ENCODE peak calls at places on chromosomes 1 and 21, in eight cellular contexts. X, O, F, G, M, C, A and H are unnamed samples.
A peak's percentile ranks its signal among the peaks of the same experiment; 100 is the strongest.

GRCh38 chr1:185315364-185316108 is 1.5 kb downstream of the IVNS1ABP start:
- DNase-seq in X (no peak), O (peak; percentile 46), F (peak; percentile 7), G (no peak), M (peak; percentile 23), C (no peak), A (no peak), H (no peak)

GRCh38 chr1:20357796-20358195 is 67.1 kb downstream of the VWA5B1 start:
- DNase-seq in X (no peak), O (no peak), F (no peak), G (no peak), M (no peak), C (no peak), A (no peak), H (no peak)

GRCh38 chr21:29938968-29939858 is 583 bp downstream of the GRIK1 start:
- DNase-seq in X (no peak), O (peak; percentile 20), F (no peak), G (no peak), M (peak; percentile 9), C (peak; percentile 0), A (no peak), H (no peak)

GRCh38 chr21:32412162-32412997 is at the start of gene EVA1C:
- DNase-seq in X (peak; percentile 39), O (peak; percentile 72), F (no peak), G (peak; percentile 71), M (peak; percentile 32), C (no peak), A (no peak), H (no peak)

GRCh38 chr1:57615956-57616355 is 192.1 kb upstream of the DAB1 start:
- DNase-seq in X (no peak), O (no peak), F (no peak), G (no peak), M (no peak), C (no peak), A (no peak), H (no peak)

GRCh38 chr1:67614511-67614934 is 70.5 kb upstream of the GADD45A start:
- DNase-seq in X (no peak), O (peak; percentile 65), F (no peak), G (peak; percentile 78), M (no peak), C (no peak), A (no peak), H (no peak)

GRCh38 chr21:37787456-37787855 is 128.8 kb downstream of the KCNJ6 start:
- DNase-seq in X (no peak), O (peak; percentile 84), F (no peak), G (peak; percentile 62), M (peak; percentile 96), C (peak; percentile 93), A (no peak), H (no peak)

GRCh38 chr1:31507676-31508530 is 68.4 kb upstream of the TINAGL1 start:
- DNase-seq in X (no peak), O (no peak), F (no peak), G (no peak), M (no peak), C (no peak), A (no peak), H (no peak)

GRCh38 chr1:29779146-29779545 is 542.8 kb downstream of the PTPRU start:
- DNase-seq in X (no peak), O (no peak), F (no peak), G (no peak), M (no peak), C (no peak), A (no peak), H (no peak)

GRCh38 chr21:30044447-30045064 is 104.8 kb upstream of the GRIK1 start:
- DNase-seq in X (peak; percentile 13), O (peak; percentile 28), F (no peak), G (peak; percentile 70), M (peak; percentile 3), C (no peak), A (peak; percentile 23), H (no peak)

GRCh38 chr1:60149254-60149653 is 75.7 kb upstream of the C1orf87 start:
- DNase-seq in X (no peak), O (no peak), F (no peak), G (no peak), M (no peak), C (no peak), A (no peak), H (no peak)

GRCh38 chr1:39154553-39155361 is 49.7 kb upstream of the MACF1 start:
- DNase-seq in X (no peak), O (peak; percentile 83), F (no peak), G (peak; percentile 62), M (peak; percentile 95), C (peak; percentile 95), A (no peak), H (no peak)

GRCh38 chr1:6127587-6128163 is 52.4 kb downstream of the CHD5 start:
- DNase-seq in X (peak; percentile 100), O (peak; percentile 78), F (peak; percentile 71), G (peak; percentile 60), M (peak; percentile 44), C (peak; percentile 11), A (peak; percentile 91), H (no peak)

GRCh38 chr1:215636258-215636965 is 69.3 kb downstream of the KCTD3 start:
- DNase-seq in X (no peak), O (peak; percentile 84), F (no peak), G (no peak), M (peak; percentile 70), C (peak; percentile 65), A (no peak), H (peak; percentile 70)

GRCh38 chr1:100074604-100075395 is 57.9 kb downstream of the SASS6 start:
- DNase-seq in X (no peak), O (no peak), F (no peak), G (no peak), M (no peak), C (no peak), A (no peak), H (no peak)

DNA sequence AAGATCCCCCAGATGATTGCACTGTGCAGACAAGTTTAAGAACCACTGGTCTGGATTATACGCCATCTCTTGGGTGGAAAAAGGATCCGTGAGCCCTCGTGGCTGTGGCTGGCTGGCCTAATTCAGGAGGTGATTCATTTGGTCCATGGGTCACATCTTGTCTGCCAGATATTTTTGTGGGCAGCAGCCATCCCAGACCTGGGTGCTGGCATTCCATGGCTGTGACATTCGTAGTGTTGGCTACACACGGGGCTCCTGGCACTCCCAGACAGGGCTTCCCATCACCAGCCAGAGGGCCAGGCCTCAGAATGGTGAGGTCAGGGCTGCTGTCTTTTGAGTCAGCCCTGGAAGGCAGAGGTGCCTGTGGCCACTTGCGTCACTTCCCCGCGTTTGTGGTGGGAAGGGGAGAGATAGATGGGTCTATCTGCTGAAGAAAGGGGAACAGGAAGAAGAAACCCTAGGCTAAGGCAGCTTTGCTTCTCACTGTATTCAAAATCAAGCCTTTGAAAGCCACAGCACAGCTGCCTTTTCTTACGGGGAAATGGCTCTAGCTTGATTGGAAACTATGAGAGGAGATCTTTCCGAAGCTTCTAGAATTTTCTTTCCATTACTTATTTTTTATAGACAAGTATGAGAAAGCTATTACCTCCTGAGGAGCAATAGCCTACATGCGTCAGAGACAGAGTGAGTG is 32.4 kb downstream of the EIF2D start:
- DNase-seq in X (no peak), O (peak; percentile 91), F (no peak), G (peak; percentile 93), M (peak; percentile 86), C (peak; percentile 84), A (no peak), H (no peak)
- H3K27ac ChIP-seq in X (peak overlapping the region; percentile 17), O (peak overlapping the region; percentile 44), F (no peak overlapping the region), G (peak overlapping the region; percentile 40), M (no peak overlapping the region), C (no peak overlapping the region), A (peak overlapping the region; percentile 58), H (no peak overlapping the region)

GRCh38 chr21:41766883-41767605 is at the start of gene RIPK4:
- DNase-seq in X (no peak), O (peak; percentile 80), F (peak; percentile 73), G (peak; percentile 97), M (peak; percentile 36), C (no peak), A (no peak), H (no peak)

GRCh38 chr21:41766051-41766882 is 585 bp downstream of the RIPK4 start:
- DNase-seq in X (no peak), O (peak; percentile 37), F (no peak), G (no peak), M (no peak), C (no peak), A (no peak), H (no peak)

GRCh38 chr21:41764558-41765392 is 2.1 kb downstream of the RIPK4 start:
- DNase-seq in X (no peak), O (no peak), F (no peak), G (peak; percentile 40), M (no peak), C (no peak), A (no peak), H (no peak)

GRCh38 chr21:41763996-41764395 is 2.9 kb downstream of the RIPK4 start:
- DNase-seq in X (no peak), O (no peak), F (no peak), G (no peak), M (no peak), C (no peak), A (no peak), H (no peak)

DNA sequence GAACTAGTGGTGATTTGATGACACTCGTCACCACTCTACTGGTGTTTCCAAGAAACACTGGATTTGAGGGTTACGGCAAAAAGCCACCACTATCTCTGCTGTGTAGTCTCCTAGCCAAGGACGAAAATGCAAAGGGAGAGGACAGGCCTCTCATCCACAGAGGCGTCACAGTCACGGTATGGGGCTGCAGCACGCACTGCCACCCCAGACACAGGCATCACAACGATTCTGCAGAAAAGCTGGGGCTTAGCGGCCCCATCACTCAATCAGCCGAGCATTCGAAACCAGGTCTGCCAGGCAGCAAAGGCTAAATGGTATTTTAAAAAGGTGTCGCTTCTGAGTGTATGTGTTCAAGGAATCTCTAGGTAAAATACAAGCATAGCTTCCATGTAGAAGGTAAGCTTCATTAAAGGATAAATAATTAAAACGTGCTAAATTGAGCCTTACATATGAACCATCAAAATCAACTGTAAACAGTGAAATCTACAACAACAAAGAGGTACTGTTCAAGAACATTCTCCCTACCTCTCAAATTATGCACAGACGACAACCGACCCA is 1.4 kb downstream of the RIPK4 start:
- DNase-seq in X (no peak), O (no peak), F (no peak), G (no peak), M (no peak), C (no peak), A (no peak), H (no peak)
- TF ChIP-seq EZH2 in X (no peak), O (no peak), F (no peak), G (no peak), M (no peak), C (no peak), A (no peak), H (no peak)

DNA sequence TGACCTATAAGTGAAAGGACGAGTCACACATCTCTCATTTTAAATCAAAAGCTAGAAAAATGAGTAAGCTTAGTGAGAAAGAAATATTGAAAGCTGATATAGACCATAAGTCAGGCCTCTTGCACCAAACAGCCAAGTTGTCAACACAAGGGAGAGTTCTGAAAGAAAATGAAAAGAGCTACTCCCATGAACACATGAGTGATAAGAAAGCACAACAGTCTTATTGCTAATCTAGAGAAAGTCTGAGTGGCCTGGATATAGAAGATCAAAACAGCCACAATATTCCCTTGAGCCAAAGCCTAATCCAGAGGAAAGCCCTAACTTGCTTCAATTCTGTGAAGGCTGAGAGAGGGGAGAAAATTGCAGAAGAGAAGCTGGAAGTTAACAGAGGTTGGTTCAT is 175.0 kb downstream of the SMYD3 start:
- DNase-seq in X (no peak), O (no peak), F (no peak), G (no peak), M (no peak), C (no peak), A (no peak), H (no peak)
- H3K9ac ChIP-seq in X (no peak overlapping the region), O (no peak overlapping the region), F (no peak overlapping the region), G (no peak overlapping the region), M (no peak overlapping the region), C (no peak overlapping the region), A (no peak overlapping the region), H (no peak overlapping the region)

GRCh38 chr1:202161151-202162048 is 998 bp upstream of the PTPN7 start:
- DNase-seq in X (peak; percentile 42), O (no peak), F (no peak), G (no peak), M (no peak), C (no peak), A (no peak), H (no peak)
- H3K27ac ChIP-seq in X (peak overlapping the region; percentile 99), O (no peak overlapping the region), F (no peak overlapping the region), G (no peak overlapping the region), M (no peak overlapping the region), C (no peak overlapping the region), A (peak overlapping the region; percentile 77), H (no peak overlapping the region)